ENCODE peak calls at places on chromosomes 7 and 10, in four cellular contexts. X is AG09309, U is psoas muscle, T is IMR-90. P is an unnamed sample.

GRCh38 chr7:5375925-5376324 is 47.7 kb downstream of the TNRC18 start:
- DNase-seq in X (no peak), U (no peak), T (no peak), P (no peak)

GRCh38 chr7:816751-817671 is 15.3 kb upstream of the SUN1 start:
- DNase-seq in X (no peak), U (no peak), T (no peak), P (no peak)

GRCh38 chr10:126639084-126639483 is 31.4 kb downstream of the C10orf90 start:
- DNase-seq in X (no peak), U (no peak), T (no peak), P (no peak)

GRCh38 chr10:102831322-102832071 is 5.7 kb downstream of the CYP17A1 start:
- DNase-seq in X (no peak), U (no peak), T (peak), P (no peak)

GRCh38 chr7:68063171-68063570 is 1066.5 kb downstream of the TYW1 start:
- DNase-seq in X (no peak), U (no peak), T (no peak), P (no peak)

GRCh38 chr7:19143930-19144574 is 1.2 kb downstream of the FERD3L start:
- DNase-seq in X (no peak), U (no peak), T (no peak), P (no peak)

GRCh38 chr10:83917519-83918506 is 221.5 kb upstream of the GHITM start:
- DNase-seq in X (no peak), U (peak), T (no peak), P (no peak)

GRCh38 chr10:34815174-34816066 is at the start of gene PARD3:
- DNase-seq in X (no peak), U (peak), T (peak), P (no peak)

GRCh38 chr10:63522129-63522687 is 1.0 kb downstream of the REEP3 start:
- DNase-seq in X (no peak), U (no peak), T (peak), P (no peak)

GRCh38 chr7:111089822-111090426 is 1.0 kb upstream of the LRRN3 start:
- DNase-seq in X (no peak), U (no peak), T (peak), P (no peak)

GRCh38 chr7:64946772-64947171 is 43.7 kb downstream of the ZNF273 start:
- DNase-seq in X (no peak), U (no peak), T (peak), P (no peak)

GRCh38 chr7:73861305-73861704 is 346 bp downstream of the TMEM270 start:
- DNase-seq in X (no peak), U (no peak), T (no peak), P (no peak)

GRCh38 chr10:8691498-8692017 is 637.1 kb downstream of the GATA3 start:
- DNase-seq in X (no peak), U (no peak), T (no peak), P (no peak)

GRCh38 chr7:54541941-54542618 is at the start of gene VSTM2A:
- DNase-seq in X (no peak), U (no peak), T (no peak), P (no peak)

GRCh38 chr10:73262105-73262730 is 9.8 kb upstream of the MRPS16 start:
- DNase-seq in X (peak), U (no peak), T (peak), P (peak)

GRCh38 chr7:105773030-105773460 is 103.4 kb downstream of the ATXN7L1 start:
- DNase-seq in X (no peak), U (no peak), T (no peak), P (no peak)

GRCh38 chr10:34884272-34884952 is 69.3 kb upstream of the PARD3 start:
- DNase-seq in X (no peak), U (no peak), T (no peak), P (no peak)

GRCh38 chr7:47228386-47229014 is 353.4 kb downstream of the TNS3 start:
- DNase-seq in X (no peak), U (no peak), T (no peak), P (no peak)

GRCh38 chr10:92517034-92517655 is 56.7 kb downstream of the IDE start:
- DNase-seq in X (peak), U (no peak), T (peak), P (peak)

GRCh38 chr10:101816913-101817541 is 1.2 kb downstream of the OGA start:
- DNase-seq in X (no peak), U (no peak), T (no peak), P (no peak)

GRCh38 chr7:90111-91063 is 102.0 kb upstream of the FAM20C start:
- DNase-seq in X (peak), U (no peak), T (peak), P (no peak)

GRCh38 chr10:61750943-61751471 is 88.3 kb downstream of the CABCOCO1 start:
- DNase-seq in X (no peak), U (peak), T (peak), P (no peak)

GRCh38 chr7:87875151-87876039 is 765 bp downstream of the SLC25A40 start:
- DNase-seq in X (no peak), U (no peak), T (peak), P (no peak)

GRCh38 chr7:87876759-87877234 is 504 bp downstream of the DBF4 start:
- DNase-seq in X (peak), U (peak), T (peak), P (no peak)

GRCh38 chr7:87876040-87876758 is at the start of the genes DBF4 and SLC25A40:
- DNase-seq in X (peak), U (peak), T (peak), P (peak)

GRCh38 chr7:87877641-87878040 is 1.3 kb downstream of the DBF4 start:
- DNase-seq in X (no peak), U (no peak), T (no peak), P (no peak)

DNA sequence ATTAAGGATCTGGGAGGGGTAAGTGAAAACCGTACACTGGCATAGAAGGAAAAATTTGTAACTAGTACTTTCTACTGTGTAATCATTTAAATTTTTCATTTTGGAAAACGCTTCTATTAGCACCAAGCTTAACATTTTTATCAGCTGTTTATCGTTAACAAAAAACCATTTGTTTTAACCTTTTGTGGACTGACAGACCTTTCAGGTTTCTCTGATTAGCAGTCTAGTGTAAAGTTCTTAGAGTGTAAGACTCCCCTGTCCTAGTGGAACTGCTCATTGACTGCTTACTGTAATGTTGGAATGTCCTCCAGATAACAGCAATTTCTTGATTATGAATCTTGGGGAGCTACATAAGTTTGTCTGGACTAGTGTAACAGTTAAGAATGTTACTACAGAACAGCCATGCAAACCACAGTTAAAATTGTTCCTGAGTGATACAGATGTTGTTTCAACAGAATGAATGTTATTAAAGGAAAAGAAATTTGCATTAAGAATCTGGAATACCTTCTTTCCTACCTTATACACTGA is 2.0 kb downstream of the DBF4 start:
- DNase-seq in X (no peak), U (no peak), T (peak), P (no peak)
- H3K4me3 ChIP-seq in X (no peak), U (peak), T (no peak), P (peak)

GRCh38 chr10:103982639-103983038 is 15.7 kb downstream of the SLK start:
- DNase-seq in X (no peak), U (no peak), T (no peak), P (no peak)
- TF ChIP-seq CTCF in X (no peak), U (peak), T (peak), P (peak)

GRCh38 chr10:16518822-16519221 is 2.9 kb downstream of the C1QL3 start:
- DNase-seq in X (no peak), U (no peak), T (no peak), P (no peak)

GRCh38 chr10:16519250-16519907 is 2.3 kb downstream of the C1QL3 start:
- DNase-seq in X (no peak), U (no peak), T (no peak), P (no peak)

GRCh38 chr10:16521311-16522016 is at the start of gene C1QL3:
- DNase-seq in X (no peak), U (no peak), T (peak), P (no peak)

GRCh38 chr10:16519908-16520861 is 1.5 kb downstream of the C1QL3 start:
- DNase-seq in X (no peak), U (no peak), T (no peak), P (no peak)

GRCh38 chr10:16520900-16521299 is 779 bp downstream of the C1QL3 start:
- DNase-seq in X (no peak), U (peak), T (peak), P (no peak)
- H3K4me3 ChIP-seq in X (peak), U (peak), T (peak), P (peak)

DNA sequence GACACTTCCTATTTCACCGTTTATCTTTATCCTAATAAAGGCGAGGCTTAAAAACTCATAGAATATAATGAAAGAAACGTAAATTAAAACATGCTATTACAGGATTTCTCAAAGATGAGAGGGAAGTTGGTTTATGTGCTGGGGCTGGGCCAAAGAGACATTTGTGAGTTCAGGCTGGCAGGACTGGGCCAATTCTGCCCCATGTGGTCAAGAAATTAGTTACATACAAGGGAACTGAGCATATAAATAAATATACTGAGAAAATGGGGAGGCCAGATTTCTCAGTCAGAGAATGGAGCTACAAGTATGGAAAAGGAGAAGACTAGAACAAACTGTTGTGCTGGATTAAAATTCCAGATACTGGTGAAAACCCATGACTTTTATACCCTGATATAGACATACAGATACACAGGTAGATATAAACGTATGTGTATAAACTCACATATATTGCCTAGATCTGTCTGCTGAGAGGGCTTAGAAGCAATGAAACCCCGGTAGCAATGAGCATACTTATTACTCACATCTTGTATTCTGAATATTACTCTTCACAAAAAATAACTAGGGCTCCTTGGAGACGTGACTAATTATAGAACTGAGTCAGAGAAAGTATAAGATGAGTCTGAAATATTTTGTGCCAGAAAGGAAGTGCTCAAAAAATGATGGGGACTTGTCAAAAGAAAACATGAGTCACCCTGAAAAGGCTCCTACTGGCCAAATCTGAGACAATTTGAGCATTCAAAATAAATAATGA is 155.7 kb upstream of the FGFR2 start:
- DNase-seq in X (peak), U (no peak), T (peak), P (peak)
- TF ChIP-seq CTCF in X (peak), U (peak), T (peak), P (peak)

DNA sequence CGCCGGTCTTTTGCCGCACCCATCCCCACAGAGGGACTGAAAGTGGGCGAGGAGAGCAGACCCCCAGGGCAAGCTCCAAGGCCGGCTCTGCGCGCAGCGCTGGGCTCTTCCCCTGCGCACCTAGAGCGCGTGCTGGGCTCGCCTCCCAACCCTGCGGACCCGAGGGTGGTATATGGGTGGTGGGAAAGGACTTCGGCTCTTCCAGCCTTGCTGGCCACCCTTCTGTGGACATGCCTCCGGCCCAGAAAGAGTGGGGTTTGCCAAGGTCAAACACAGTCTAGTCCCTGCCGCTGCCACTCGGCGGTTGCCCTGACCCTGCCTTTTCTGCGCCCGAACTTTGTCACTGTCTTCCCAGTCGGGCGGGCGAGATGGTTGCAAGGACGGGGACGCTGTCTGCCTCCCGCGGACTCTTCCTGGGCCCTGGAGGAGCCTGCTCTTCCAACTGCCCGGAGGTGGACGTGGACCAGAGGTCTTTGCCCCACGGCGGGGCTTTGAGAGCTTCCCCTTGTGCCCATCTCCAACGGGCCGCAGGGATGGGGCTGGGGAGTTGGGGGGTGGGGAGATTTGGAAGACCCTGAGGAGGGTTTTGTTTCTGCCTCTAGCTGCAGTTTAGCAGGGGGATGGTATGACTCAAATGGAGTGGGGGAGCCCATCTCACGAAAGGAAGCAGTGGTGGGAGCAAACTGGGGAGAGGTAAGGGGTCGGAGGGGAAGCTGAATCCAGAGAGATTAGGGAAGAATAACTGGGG is 1.5 kb downstream of the ADCY1 start:
- DNase-seq in X (no peak), U (no peak), T (no peak), P (no peak)
- H3K4me3 ChIP-seq in X (no peak), U (peak), T (no peak), P (no peak)

GRCh38 chr10:109773288-109773687 is 150.0 kb downstream of the XPNPEP1 start:
- DNase-seq in X (no peak), U (no peak), T (no peak), P (no peak)

GRCh38 chr10:109770000-109770399 is 153.3 kb downstream of the XPNPEP1 start:
- DNase-seq in X (no peak), U (no peak), T (no peak), P (no peak)

GRCh38 chr10:109778993-109779392 is 144.3 kb downstream of the XPNPEP1 start:
- DNase-seq in X (no peak), U (no peak), T (no peak), P (no peak)

DNA sequence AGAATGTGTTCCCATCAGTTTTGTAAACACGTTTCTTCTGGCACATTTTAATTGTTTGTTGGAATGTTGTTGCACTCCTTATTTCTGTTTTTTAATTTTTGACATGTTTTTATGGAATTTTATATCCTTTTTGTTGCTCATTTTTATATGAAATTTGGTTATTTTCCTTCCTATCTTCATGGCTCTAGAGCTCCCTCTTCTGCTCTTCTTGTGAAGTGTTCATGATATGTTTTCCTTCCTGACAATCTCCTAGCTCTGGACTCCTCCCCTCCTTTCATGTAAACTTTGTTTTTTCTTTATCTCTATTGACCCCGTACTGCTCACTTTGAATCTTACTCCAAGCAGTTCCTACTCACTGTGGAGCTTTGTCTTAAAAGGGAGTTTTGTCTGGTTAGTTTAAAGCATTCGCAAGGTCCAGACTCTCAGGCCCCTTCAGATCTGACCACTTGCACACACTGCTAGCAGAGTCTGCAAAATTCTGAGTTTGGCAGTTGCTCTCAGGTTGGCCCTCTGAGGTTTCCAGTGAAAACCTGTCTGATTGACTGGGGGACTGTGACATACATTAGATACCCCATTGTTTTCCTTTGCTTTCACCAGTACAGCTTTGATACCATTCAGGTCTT is 149.4 kb downstream of the XPNPEP1 start:
- DNase-seq in X (peak), U (no peak), T (peak), P (no peak)
- TF ChIP-seq CTCF in X (peak), U (peak), T (peak), P (peak)